ENCODE peak calls at places on chromosomes 6 and 20, in five cellular contexts. D is AG04449; C is activated CD4-positive, alpha-beta T cell treated with anti-CD3 and anti-CD28 coated beads, Interleukin-2, amount 50 U/mL, for 24 hours; T is NB4; H is substantia nigra. U is an unnamed sample.

GRCh38 chr20:23049933-23050838 is 714 bp upstream of the THBD start:
- DNase-seq in C (no peak), D (no peak), H (no peak), T (peak), U (no peak)

GRCh38 chr6:163579111-163579879 is 164.8 kb downstream of the QKI start:
- DNase-seq in H (peak), T (no peak), D (no peak), C (no peak), U (no peak)

GRCh38 chr20:45359069-45359405 is 3.9 kb upstream of the SYS1 start:
- DNase-seq in T (no peak), H (no peak), C (no peak), D (no peak), U (no peak)

GRCh38 chr6:1781152-1781848 is 171.6 kb downstream of the FOXC1 start:
- DNase-seq in C (no peak), H (no peak), T (no peak), D (no peak), U (no peak)

GRCh38 chr6:4776493-4776966 is 326 bp downstream of the CDYL start:
- DNase-seq in H (no peak), C (no peak), D (no peak), T (peak), U (no peak)

GRCh38 chr6:1231941-1232340 is 80.0 kb upstream of the FOXQ1 start:
- DNase-seq in T (no peak), D (no peak), H (no peak), C (no peak), U (no peak)

GRCh38 chr6:25670208-25670607 is 18.2 kb downstream of the SCGN start:
- DNase-seq in D (no peak), T (no peak), C (no peak), H (no peak), U (no peak)

GRCh38 chr20:38220587-38220986 is 39.9 kb downstream of the KIAA1755 start:
- DNase-seq in T (no peak), C (no peak), D (no peak), H (no peak), U (no peak)

GRCh38 chr6:22907085-22907484 is 337.7 kb downstream of the HDGFL1 start:
- DNase-seq in D (no peak), C (no peak), H (no peak), T (no peak), U (no peak)

GRCh38 chr6:64325093-64325492 is 689.5 kb downstream of the PHF3 start:
- DNase-seq in D (no peak), T (no peak), C (no peak), H (no peak), U (no peak)

GRCh38 chr6:83546636-83547035 is 34.3 kb downstream of the PRSS35 start:
- DNase-seq in C (no peak), D (no peak), H (no peak), T (peak), U (no peak)

GRCh38 chr6:7108196-7108963 is 619 bp downstream of the RREB1 start:
- DNase-seq in T (peak), D (no peak), C (peak), H (no peak), U (no peak)

GRCh38 chr6:104418125-104418524 is 441.6 kb downstream of the HACE1 start:
- DNase-seq in T (peak), C (no peak), H (no peak), D (no peak), U (no peak)

GRCh38 chr6:149443411-149444181 is 41.2 kb downstream of the ZC3H12D start:
- DNase-seq in C (no peak), T (no peak), H (no peak), D (peak), U (no peak)

GRCh38 chr6:139891471-139891870 is 517.0 kb upstream of the CITED2 start:
- DNase-seq in T (no peak), H (no peak), C (no peak), D (no peak), U (no peak)

GRCh38 chr20:14921546-14921945 is 584.1 kb upstream of the FLRT3 start:
- DNase-seq in C (no peak), H (no peak), T (no peak), D (no peak), U (no peak)

GRCh38 chr6:117384659-117385058 is 41.1 kb downstream of the ROS1 start:
- DNase-seq in H (no peak), C (no peak), T (no peak), D (no peak), U (no peak)

GRCh38 chr6:45679163-45679562 is 301.4 kb upstream of the SUPT3H start:
- DNase-seq in T (no peak), D (no peak), H (no peak), C (no peak), U (no peak)

GRCh38 chr6:139135578-139136545 is 982 bp downstream of the HECA start:
- DNase-seq in T (peak), D (no peak), C (no peak), H (no peak), U (peak)

GRCh38 chr6:132865364-132865763 is 51.0 kb downstream of the RPS12 start:
- DNase-seq in T (no peak), H (no peak), D (no peak), C (no peak), U (no peak)

GRCh38 chr20:50338479-50339195 is 148.0 kb downstream of the CEBPB start:
- DNase-seq in T (peak), D (no peak), C (peak), H (no peak), U (no peak)

GRCh38 chr6:137039010-137039409 is 5.8 kb downstream of the IL20RA start:
- DNase-seq in D (no peak), C (no peak), H (no peak), T (no peak), U (no peak)

GRCh38 chr20:32845786-32846185 is 12.9 kb upstream of the EFCAB8 start:
- DNase-seq in C (no peak), D (no peak), T (no peak), H (no peak), U (no peak)

GRCh38 chr6:31161216-31162126 is 3.1 kb downstream of the TCF19 start:
- DNase-seq in C (no peak), T (no peak), D (no peak), H (no peak), U (no peak)

GRCh38 chr20:32517914-32518592 is 67.1 kb downstream of the NOL4L start:
- DNase-seq in C (no peak), T (no peak), D (no peak), H (no peak), U (no peak)

GRCh38 chr6:24215068-24215467 is 89.1 kb downstream of the NRSN1 start:
- DNase-seq in C (no peak), H (no peak), T (no peak), D (no peak), U (no peak)

GRCh38 chr6:142716097-142716496 is 228.9 kb downstream of the HIVEP2 start:
- DNase-seq in H (no peak), T (peak), C (no peak), D (no peak), U (no peak)

U was measured in memory B cell.